ENCODE peak calls at places on chromosomes 5 and 9, in four cellular contexts. B, H, F and P are unnamed samples.

GRCh38 chr5:37015795-37016666 is 139.5 kb downstream of the NIPBL start:
- DNase-seq in B (no peak), H (no peak), F (no peak), P (no peak)

GRCh38 chr5:65818592-65818991 is 96.6 kb downstream of the NLN start:
- DNase-seq in B (no peak), H (peak; percentile 85), F (peak; percentile 57), P (no peak)

GRCh38 chr5:113056988-113057387 is 80.4 kb downstream of the DCP2 start:
- DNase-seq in B (no peak), H (no peak), F (no peak), P (no peak)

GRCh38 chr9:97301974-97302373 is 5.5 kb upstream of the CCDC180 start:
- DNase-seq in B (no peak), H (no peak), F (no peak), P (no peak)

GRCh38 chr5:66232701-66233100 is 88.6 kb downstream of the SREK1 start:
- DNase-seq in B (no peak), H (no peak), F (no peak), P (no peak)

GRCh38 chr5:176387384-176387925 is 943 bp downstream of the NOP16 start:
- DNase-seq in B (no peak), H (peak; percentile 18), F (no peak), P (no peak)

GRCh38 chr9:87327567-87328125 is 170.0 kb upstream of the DAPK1 start:
- DNase-seq in B (no peak), H (no peak), F (no peak), P (no peak)

GRCh38 chr9:16866542-16866941 is 3.9 kb downstream of the BNC2 start:
- DNase-seq in B (no peak), H (no peak), F (no peak), P (no peak)

GRCh38 chr5:79346420-79346824 is 110.5 kb downstream of the JMY start:
- DNase-seq in B (no peak), H (no peak), F (no peak), P (no peak)

GRCh38 chr5:71752441-71753190 is 33.5 kb downstream of the CARTPT start:
- DNase-seq in B (no peak), H (no peak), F (no peak), P (no peak)
- H3K4me1 ChIP-seq in B (no peaks in the 10 kb centered on the region), H (no peaks in the 10 kb centered on the region), F (peaks cover 7% of the 10 kb centered on the region), P (no peaks in the 10 kb centered on the region)

DNA sequence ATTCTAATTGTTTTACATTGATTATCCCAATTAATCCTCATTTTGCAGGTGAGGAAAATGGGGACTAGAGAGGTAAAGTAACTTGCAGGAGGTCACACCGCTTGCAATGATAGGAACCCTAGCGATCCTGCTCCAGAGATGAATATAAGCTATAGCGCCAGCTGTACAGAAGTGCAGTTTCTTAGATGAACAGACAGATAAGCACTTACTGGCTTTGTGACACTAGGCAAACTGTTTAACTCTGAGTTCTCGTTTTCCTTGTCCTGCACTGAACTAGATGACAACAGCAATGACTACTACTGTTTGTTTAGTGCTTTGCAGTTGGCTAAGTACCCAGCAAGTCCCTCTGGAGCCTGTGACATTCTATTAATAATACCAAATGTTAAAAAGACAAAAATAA is 11.1 kb downstream of the LHX6 start:
- DNase-seq in B (no peak), H (no peak), F (no peak), P (no peak)
- H3K27me3 ChIP-seq in B (peaks cover 92% of the 10 kb centered on the region), H (no peaks in the 10 kb centered on the region), F (peaks cover 100% of the 10 kb centered on the region), P (peaks cover 43% of the 10 kb centered on the region)

GRCh38 chr9:122381206-122381950 is 10.6 kb downstream of the PTGS1 start:
- DNase-seq in B (no peak), H (no peak), F (no peak), P (no peak)

GRCh38 chr9:122382901-122383850 is 12.4 kb downstream of the PTGS1 start:
- DNase-seq in B (no peak), H (no peak), F (no peak), P (no peak)

GRCh38 chr9:122387526-122387925 is 16.7 kb downstream of the PTGS1 start:
- DNase-seq in B (no peak), H (no peak), F (no peak), P (no peak)

GRCh38 chr9:122386316-122386872 is 15.6 kb downstream of the PTGS1 start:
- DNase-seq in B (no peak), H (no peak), F (no peak), P (no peak)

GRCh38 chr9:122383992-122384461 is 13.2 kb downstream of the PTGS1 start:
- DNase-seq in B (no peak), H (no peak), F (no peak), P (no peak)
- H3K27ac ChIP-seq in B (no peak overlapping the region), H (no peak overlapping the region), F (no peak overlapping the region), P (no peak overlapping the region)

GRCh38 chr5:122924203-122924602 is 78.8 kb downstream of the SNX24 start:
- DNase-seq in B (no peak), H (no peak), F (no peak), P (no peak)
- H3K4me1 ChIP-seq in B (no peaks in the 10 kb centered on the region), H (no peaks in the 10 kb centered on the region), F (no peaks in the 10 kb centered on the region), P (no peaks in the 10 kb centered on the region)

GRCh38 chr9:21746550-21746949 is 55.9 kb upstream of the MTAP start:
- DNase-seq in B (no peak), H (no peak), F (no peak), P (no peak)

GRCh38 chr9:21744320-21744719 is 58.1 kb upstream of the MTAP start:
- DNase-seq in B (no peak), H (no peak), F (no peak), P (no peak)

GRCh38 chr9:21744874-21745273 is 57.6 kb upstream of the MTAP start:
- DNase-seq in B (no peak), H (no peak), F (no peak), P (no peak)

GRCh38 chr9:21741151-21741550 is 61.3 kb upstream of the MTAP start:
- DNase-seq in B (no peak), H (no peak), F (no peak), P (no peak)
- H3K27me3 ChIP-seq in B (no peaks in the 10 kb centered on the region), H (no peaks in the 10 kb centered on the region), F (no peaks in the 10 kb centered on the region), P (no peaks in the 10 kb centered on the region)

DNA sequence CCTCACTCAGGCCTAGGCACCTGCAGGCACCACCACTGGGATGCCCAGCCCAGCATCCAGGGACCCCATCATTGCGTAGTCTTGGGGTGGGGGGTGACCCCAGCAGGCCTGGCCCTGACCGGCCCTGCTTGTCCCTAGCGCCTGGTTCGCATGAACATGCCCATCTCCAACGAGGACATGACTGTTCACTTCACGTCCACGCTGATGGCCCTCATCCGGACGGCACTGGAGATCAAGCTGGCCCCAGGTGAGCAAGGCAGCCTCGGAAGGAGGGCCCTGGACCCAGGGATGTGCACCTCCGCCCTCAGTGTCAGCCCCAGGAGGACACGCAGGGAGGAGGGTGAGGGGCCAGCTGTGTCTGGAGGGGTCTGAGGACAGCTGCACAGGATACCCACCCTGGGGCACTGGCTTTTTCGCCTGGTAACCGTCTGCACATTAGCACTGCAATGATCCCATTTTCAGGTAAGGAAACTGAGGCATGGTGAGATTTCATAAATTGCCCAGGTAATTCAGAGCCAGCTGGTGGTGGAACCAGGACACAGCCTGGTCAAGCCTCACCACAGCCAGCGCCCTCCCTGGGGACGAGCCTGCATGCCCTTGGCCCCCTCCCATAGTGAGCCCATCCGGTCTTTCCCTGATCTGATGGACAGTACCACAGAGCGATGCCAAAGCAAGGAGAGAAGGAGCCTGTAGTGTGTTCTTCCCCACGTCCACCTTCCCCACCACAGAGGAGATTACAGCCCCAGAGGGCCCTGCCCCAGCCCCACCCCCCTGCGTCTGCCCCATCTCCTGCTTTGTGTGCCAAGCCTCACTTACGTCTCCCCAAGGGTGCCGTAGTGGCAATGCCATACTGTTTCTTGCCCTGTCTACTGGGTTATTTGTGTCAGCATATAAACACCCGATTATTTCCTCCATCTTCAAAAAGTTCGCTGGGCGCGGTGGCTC is 228.3 kb downstream of the CACNA1B start:
- DNase-seq in B (no peak), H (no peak), F (no peak), P (no peak)
- H3K27ac ChIP-seq in B (no peak overlapping the region), H (no peak overlapping the region), F (no peak overlapping the region), P (no peak overlapping the region)